ENCODE peak calls at places on chromosome 19, in six cellular contexts. One of them, this sample, is unnamed.

GRCh38 chr19:35023428-35023827 is 6.8 kb upstream of the SCN1B start:
- DNase-seq in GM23248: no peak
- DNase-seq in left ventricle myocardium inferior: no peak
- DNase-seq in CD4-positive, CD25-positive, alpha-beta regulatory T cell: no peak
- DNase-seq in astrocyte: no peak
- DNase-seq in substantia nigra: no peak
- DNase-seq in this sample: no peak

GRCh38 chr19:7069042-7069903 is at the start of gene ZNF557:
- DNase-seq in astrocyte: peak
- DNase-seq in GM23248: peak
- DNase-seq in left ventricle myocardium inferior: peak
- DNase-seq in CD4-positive, CD25-positive, alpha-beta regulatory T cell: peak
- DNase-seq in substantia nigra: peak
- DNase-seq in this sample: peak

GRCh38 chr19:29560313-29561075 is 34.7 kb downstream of the VSTM2B start:
- DNase-seq in left ventricle myocardium inferior: no peak
- DNase-seq in CD4-positive, CD25-positive, alpha-beta regulatory T cell: no peak
- DNase-seq in GM23248: no peak
- DNase-seq in astrocyte: no peak
- DNase-seq in substantia nigra: no peak
- DNase-seq in this sample: no peak

GRCh38 chr19:40831502-40832430 is 18.5 kb downstream of the CYP2A6 start:
- DNase-seq in left ventricle myocardium inferior: no peak
- DNase-seq in astrocyte: peak
- DNase-seq in CD4-positive, CD25-positive, alpha-beta regulatory T cell: no peak
- DNase-seq in GM23248: peak
- DNase-seq in substantia nigra: no peak
- DNase-seq in this sample: no peak

GRCh38 chr19:40238775-40239174 is 12.3 kb upstream of the CCNP start:
- DNase-seq in GM23248: no peak
- DNase-seq in astrocyte: no peak
- DNase-seq in substantia nigra: no peak
- DNase-seq in CD4-positive, CD25-positive, alpha-beta regulatory T cell: no peak
- DNase-seq in left ventricle myocardium inferior: no peak
- DNase-seq in this sample: no peak

GRCh38 chr19:6017576-6017975 is 39.6 kb upstream of the RANBP3 start:
- DNase-seq in GM23248: no peak
- DNase-seq in astrocyte: no peak
- DNase-seq in substantia nigra: no peak
- DNase-seq in CD4-positive, CD25-positive, alpha-beta regulatory T cell: no peak
- DNase-seq in left ventricle myocardium inferior: no peak
- DNase-seq in this sample: no peak

GRCh38 chr19:29671393-29672076 is 6.3 kb downstream of the PLEKHF1 start:
- DNase-seq in astrocyte: peak
- DNase-seq in CD4-positive, CD25-positive, alpha-beta regulatory T cell: peak
- DNase-seq in left ventricle myocardium inferior: peak
- DNase-seq in GM23248: peak
- DNase-seq in substantia nigra: no peak
- DNase-seq in this sample: no peak

GRCh38 chr19:51166846-51167490 is 24.9 kb downstream of the SIGLEC7 start:
- DNase-seq in GM23248: no peak
- DNase-seq in left ventricle myocardium inferior: no peak
- DNase-seq in astrocyte: no peak
- DNase-seq in substantia nigra: no peak
- DNase-seq in CD4-positive, CD25-positive, alpha-beta regulatory T cell: peak
- DNase-seq in this sample: no peak

GRCh38 chr19:11196406-11197287 is 698 bp downstream of the KANK2 start:
- DNase-seq in CD4-positive, CD25-positive, alpha-beta regulatory T cell: no peak
- DNase-seq in substantia nigra: no peak
- DNase-seq in astrocyte: no peak
- DNase-seq in GM23248: peak
- DNase-seq in left ventricle myocardium inferior: peak
- DNase-seq in this sample: no peak

GRCh38 chr19:54162241-54162805 is 2.8 kb upstream of the LENG1 start:
- DNase-seq in GM23248: peak
- DNase-seq in substantia nigra: peak
- DNase-seq in CD4-positive, CD25-positive, alpha-beta regulatory T cell: peak
- DNase-seq in left ventricle myocardium inferior: peak
- DNase-seq in astrocyte: peak
- DNase-seq in this sample: no peak

GRCh38 chr19:42422576-42423461 is 4.4 kb downstream of the LIPE start:
- DNase-seq in astrocyte: no peak
- DNase-seq in substantia nigra: no peak
- DNase-seq in GM23248: no peak
- DNase-seq in CD4-positive, CD25-positive, alpha-beta regulatory T cell: peak
- DNase-seq in left ventricle myocardium inferior: no peak
- DNase-seq in this sample: no peak

GRCh38 chr19:33193864-33194362 is at the start of gene LRP3:
- DNase-seq in substantia nigra: no peak
- DNase-seq in astrocyte: no peak
- DNase-seq in GM23248: peak
- DNase-seq in CD4-positive, CD25-positive, alpha-beta regulatory T cell: no peak
- DNase-seq in left ventricle myocardium inferior: peak
- DNase-seq in this sample: peak

GRCh38 chr19:10361569-10362011 is 18.8 kb downstream of the TYK2 start:
- DNase-seq in left ventricle myocardium inferior: no peak
- DNase-seq in astrocyte: no peak
- DNase-seq in GM23248: no peak
- DNase-seq in CD4-positive, CD25-positive, alpha-beta regulatory T cell: no peak
- DNase-seq in substantia nigra: no peak
- DNase-seq in this sample: no peak

GRCh38 chr19:2550431-2551171 is 74.7 kb downstream of the GADD45B start:
- DNase-seq in CD4-positive, CD25-positive, alpha-beta regulatory T cell: no peak
- DNase-seq in substantia nigra: peak
- DNase-seq in left ventricle myocardium inferior: peak
- DNase-seq in GM23248: peak
- DNase-seq in astrocyte: no peak
- DNase-seq in this sample: peak

GRCh38 chr19:45862564-45863334 is at the start of gene SYMPK:
- DNase-seq in left ventricle myocardium inferior: peak
- DNase-seq in substantia nigra: peak
- DNase-seq in astrocyte: peak
- DNase-seq in CD4-positive, CD25-positive, alpha-beta regulatory T cell: peak
- DNase-seq in GM23248: peak
- DNase-seq in this sample: peak

GRCh38 chr19:29882719-29883105 is 59.3 kb upstream of the URI1 start:
- DNase-seq in GM23248: no peak
- DNase-seq in CD4-positive, CD25-positive, alpha-beta regulatory T cell: no peak
- DNase-seq in astrocyte: no peak
- DNase-seq in left ventricle myocardium inferior: no peak
- DNase-seq in substantia nigra: no peak
- DNase-seq in this sample: no peak

GRCh38 chr19:51139299-51140018 is 2.6 kb upstream of the SIGLEC7 start:
- DNase-seq in left ventricle myocardium inferior: no peak
- DNase-seq in CD4-positive, CD25-positive, alpha-beta regulatory T cell: no peak
- DNase-seq in substantia nigra: no peak
- DNase-seq in GM23248: no peak
- DNase-seq in astrocyte: no peak
- DNase-seq in this sample: no peak

GRCh38 chr19:42424345-42424707 is 2.9 kb downstream of the LIPE start:
- DNase-seq in GM23248: no peak
- DNase-seq in CD4-positive, CD25-positive, alpha-beta regulatory T cell: no peak
- DNase-seq in substantia nigra: no peak
- DNase-seq in left ventricle myocardium inferior: no peak
- DNase-seq in astrocyte: no peak
- DNase-seq in this sample: no peak

DNA sequence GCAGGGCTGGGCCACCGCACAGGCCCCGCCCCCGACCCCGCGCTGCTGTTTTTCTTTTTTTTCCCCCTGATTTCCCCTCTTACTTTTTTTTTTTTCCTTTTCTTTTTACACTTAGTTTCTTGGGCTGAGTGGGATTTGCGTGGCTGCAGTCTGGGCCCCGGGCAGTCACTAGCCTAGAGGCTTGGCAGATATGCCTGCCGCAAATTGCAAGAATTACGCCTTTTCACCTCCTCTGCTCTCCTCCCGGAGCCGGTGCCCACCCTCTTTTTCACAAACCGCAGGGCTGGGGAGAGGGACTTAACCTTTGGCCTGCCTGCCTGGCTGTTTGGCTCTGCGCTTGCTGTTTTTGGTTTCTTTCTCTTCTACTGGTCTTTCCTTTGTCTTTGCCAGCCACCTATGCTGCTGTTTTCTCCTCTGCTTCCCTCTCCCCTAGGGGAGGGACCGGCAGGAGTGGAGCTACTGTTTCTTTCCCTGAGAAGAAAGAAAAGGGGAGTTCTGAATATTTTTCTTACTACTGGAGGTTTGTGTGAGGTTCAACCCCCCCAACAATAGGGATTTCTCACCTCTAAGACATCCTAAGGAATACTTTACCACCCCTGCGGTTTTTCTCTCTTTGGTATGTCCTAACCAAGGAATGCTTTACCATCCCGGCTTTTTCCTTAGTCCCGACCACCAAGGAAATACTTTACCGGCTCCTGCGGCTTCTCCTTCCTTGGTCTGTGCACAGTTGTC is 11.0 kb downstream of the ZNF552 start:
- DNase-seq in GM23248: peak
- DNase-seq in left ventricle myocardium inferior: no peak
- DNase-seq in substantia nigra: no peak
- DNase-seq in astrocyte: peak
- DNase-seq in CD4-positive, CD25-positive, alpha-beta regulatory T cell: no peak
- DNase-seq in this sample: no peak
- H3K27ac ChIP-seq in GM23248: peak
- H3K27ac ChIP-seq in left ventricle myocardium inferior: peak
- H3K27ac ChIP-seq in substantia nigra: no peak
- H3K27ac ChIP-seq in astrocyte: peak
- H3K27ac ChIP-seq in CD4-positive, CD25-positive, alpha-beta regulatory T cell: no peak
- H3K27ac ChIP-seq in this sample: no peak

GRCh38 chr19:1041272-1041834 is 1.4 kb downstream of the ABCA7 start:
- DNase-seq in substantia nigra: no peak
- DNase-seq in left ventricle myocardium inferior: no peak
- DNase-seq in GM23248: no peak
- DNase-seq in CD4-positive, CD25-positive, alpha-beta regulatory T cell: no peak
- DNase-seq in astrocyte: no peak
- DNase-seq in this sample: no peak

GRCh38 chr19:1039646-1040475 is at the start of gene ABCA7:
- DNase-seq in GM23248: peak
- DNase-seq in CD4-positive, CD25-positive, alpha-beta regulatory T cell: peak
- DNase-seq in substantia nigra: peak
- DNase-seq in astrocyte: peak
- DNase-seq in left ventricle myocardium inferior: peak
- DNase-seq in this sample: peak

GRCh38 chr19:1037553-1038115 is 2.3 kb upstream of the ABCA7 start:
- DNase-seq in left ventricle myocardium inferior: no peak
- DNase-seq in GM23248: no peak
- DNase-seq in astrocyte: no peak
- DNase-seq in CD4-positive, CD25-positive, alpha-beta regulatory T cell: no peak
- DNase-seq in substantia nigra: no peak
- DNase-seq in this sample: no peak

GRCh38 chr19:1040476-1041271 is 767 bp downstream of the ABCA7 start:
- DNase-seq in astrocyte: peak
- DNase-seq in substantia nigra: peak
- DNase-seq in CD4-positive, CD25-positive, alpha-beta regulatory T cell: peak
- DNase-seq in left ventricle myocardium inferior: peak
- DNase-seq in GM23248: peak
- DNase-seq in this sample: peak

DNA sequence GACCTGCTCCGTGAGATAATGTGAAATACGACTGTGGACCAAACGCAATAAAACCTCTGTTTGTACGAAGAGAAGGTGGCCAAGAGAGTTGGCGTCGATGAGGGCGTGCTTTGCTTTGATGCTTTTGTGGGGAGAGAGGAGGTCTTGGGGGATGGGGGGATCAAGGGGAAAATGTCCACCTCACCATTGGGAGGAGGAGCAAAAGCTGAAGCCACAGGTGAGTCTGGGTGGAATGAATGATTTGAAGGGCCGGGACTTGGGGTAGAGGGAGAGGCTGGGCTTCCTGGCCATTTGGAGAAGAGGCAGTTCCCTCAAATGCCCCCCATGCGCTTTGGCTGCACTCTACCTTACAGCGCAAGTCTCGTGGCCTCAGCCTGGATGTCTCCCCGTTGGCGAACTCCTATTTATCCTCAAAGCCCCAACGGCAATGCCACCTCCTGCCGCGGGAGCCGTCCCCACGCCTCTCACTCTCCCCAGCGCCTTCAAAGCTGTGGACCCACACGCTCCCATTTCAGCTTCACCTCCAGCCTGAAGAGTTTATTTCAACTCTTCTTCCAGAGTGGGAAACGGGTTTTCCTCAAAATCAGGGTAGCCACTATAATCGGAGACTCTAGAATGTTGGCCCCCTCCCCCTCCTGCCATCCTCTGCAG is 787 bp upstream of the ABCA7 start:
- DNase-seq in astrocyte: no peak
- DNase-seq in substantia nigra: no peak
- DNase-seq in CD4-positive, CD25-positive, alpha-beta regulatory T cell: no peak
- DNase-seq in GM23248: peak
- DNase-seq in left ventricle myocardium inferior: no peak
- DNase-seq in this sample: no peak
- H3K27ac ChIP-seq in astrocyte: no peak
- H3K27ac ChIP-seq in substantia nigra: no peak
- H3K27ac ChIP-seq in CD4-positive, CD25-positive, alpha-beta regulatory T cell: peak
- H3K27ac ChIP-seq in GM23248: peak
- H3K27ac ChIP-seq in left ventricle myocardium inferior: peak
- H3K27ac ChIP-seq in this sample: no peak

DNA sequence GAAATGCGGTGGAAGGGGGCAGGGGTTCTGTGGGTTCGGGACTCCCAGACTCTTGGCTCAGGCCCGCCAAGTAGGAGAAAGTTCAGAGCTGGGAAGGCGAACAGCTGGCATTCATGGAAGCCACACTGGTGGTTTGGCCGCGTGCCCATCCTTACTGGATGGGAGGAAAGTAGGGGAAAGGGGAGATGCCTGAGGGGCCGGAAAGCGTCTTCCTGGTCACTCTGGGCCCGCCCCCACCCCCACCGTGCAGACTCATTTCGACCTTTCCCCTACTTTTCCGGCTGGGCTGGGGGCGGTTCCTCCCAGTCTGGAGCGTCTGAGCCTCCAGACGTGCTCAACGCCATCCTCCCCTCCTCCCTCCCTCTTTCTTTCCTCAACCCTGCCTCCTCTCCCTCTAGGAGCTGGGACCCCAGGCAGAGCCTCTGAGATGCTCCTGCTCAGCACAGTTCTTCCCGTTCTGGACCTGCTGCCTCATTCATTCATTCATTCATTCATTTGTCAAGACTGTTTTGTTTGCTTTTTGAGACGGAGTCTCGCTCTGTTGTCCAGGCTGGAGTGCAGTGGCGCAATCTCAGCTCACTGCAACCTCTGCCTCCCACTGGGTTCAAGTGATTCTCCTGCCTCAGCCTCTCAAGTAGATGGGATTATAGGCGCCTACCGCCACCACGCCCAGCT is 3.5 kb downstream of the ANGPTL4 start:
- DNase-seq in CD4-positive, CD25-positive, alpha-beta regulatory T cell: no peak
- DNase-seq in GM23248: peak
- DNase-seq in astrocyte: peak
- DNase-seq in substantia nigra: peak
- DNase-seq in left ventricle myocardium inferior: peak
- DNase-seq in this sample: peak
- H3K27ac ChIP-seq in CD4-positive, CD25-positive, alpha-beta regulatory T cell: no peak
- H3K27ac ChIP-seq in GM23248: no peak
- H3K27ac ChIP-seq in astrocyte: no peak
- H3K27ac ChIP-seq in substantia nigra: no peak
- H3K27ac ChIP-seq in left ventricle myocardium inferior: peak
- H3K27ac ChIP-seq in this sample: peak

DNA sequence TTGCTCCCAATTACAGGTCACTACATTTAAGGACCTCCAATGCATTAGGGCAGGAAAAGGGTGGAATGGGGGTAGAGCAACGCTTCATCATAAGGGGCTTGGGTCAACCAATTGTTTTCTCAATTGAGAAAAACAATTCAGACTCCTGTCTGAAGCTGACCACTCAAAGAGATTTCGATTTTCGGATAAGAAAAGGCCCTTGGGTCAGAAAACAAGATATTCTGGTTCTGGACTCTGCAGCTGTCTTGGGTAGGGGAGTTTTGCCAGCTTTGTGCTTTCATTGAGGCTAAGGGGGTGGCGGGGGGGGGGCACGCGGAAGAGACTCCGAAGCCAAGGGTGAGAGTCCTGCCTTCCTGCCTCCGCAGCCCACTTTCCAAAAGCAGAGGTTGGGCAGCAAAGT is 4.8 kb upstream of the ZNF98 start:
- DNase-seq in substantia nigra: no peak
- DNase-seq in GM23248: no peak
- DNase-seq in left ventricle myocardium inferior: no peak
- DNase-seq in CD4-positive, CD25-positive, alpha-beta regulatory T cell: no peak
- DNase-seq in astrocyte: no peak
- DNase-seq in this sample: no peak
- H3K27ac ChIP-seq in substantia nigra: no peak
- H3K27ac ChIP-seq in GM23248: no peak
- H3K27ac ChIP-seq in left ventricle myocardium inferior: no peak
- H3K27ac ChIP-seq in CD4-positive, CD25-positive, alpha-beta regulatory T cell: no peak
- H3K27ac ChIP-seq in astrocyte: no peak
- H3K27ac ChIP-seq in this sample: no peak

This sample was measured in caudate nucleus.